ENCODE peak calls at places on chromosomes 4 and X, in seven cellular contexts. O is HepG2, V is HCT116, C is K562, W is GM12878, B is SK-N-SH, P is H1. I is an unnamed sample.

GRCh38 chr4:142846729-142847606 is 867 bp upstream of the INPP4B start:
- DNase-seq in O (peak), V (peak), C (no peak), W (no peak), B (peak), P (no peak), I (peak)

GRCh38 chr4:94581766-94582165 is 130.0 kb downstream of the PDLIM5 start:
- DNase-seq in O (no peak), V (no peak), C (no peak), W (no peak), B (no peak), P (no peak), I (no peak)

GRCh38 chrX:33252306-33252825 is 41.0 kb upstream of the DMD start:
- DNase-seq in O (no peak), V (no peak), C (no peak), W (no peak), B (no peak), P (peak), I (no peak)

GRCh38 chrX:115337735-115338134 is 48.2 kb downstream of the LUZP4 start:
- DNase-seq in O (no peak), V (no peak), C (no peak), W (no peak), B (no peak), P (no peak), I (no peak)

GRCh38 chr4:92501456-92501855 is 197.7 kb downstream of the GRID2 start:
- DNase-seq in O (no peak), V (no peak), C (no peak), W (no peak), B (no peak), P (no peak), I (no peak)

GRCh38 chrX:312621-313331 is 5.8 kb downstream of the GTPBP6 start:
- DNase-seq in O (no peak), V (no peak), C (no peak), W (no peak), B (no peak), P (no peak), I (no peak)

GRCh38 chr4:152352645-152353116 is 183.2 kb downstream of the FBXW7 start:
- DNase-seq in O (peak), V (peak), C (peak), W (peak), B (peak), P (peak), I (peak)

GRCh38 chr4:154467886-154468285 is 23.7 kb downstream of the DCHS2 start:
- DNase-seq in O (no peak), V (no peak), C (no peak), W (no peak), B (no peak), P (no peak), I (no peak)

GRCh38 chr4:149791836-149792235 is 23.8 kb downstream of the IQCM start:
- DNase-seq in O (no peak), V (no peak), C (no peak), W (no peak), B (no peak), P (no peak), I (no peak)

DNA sequence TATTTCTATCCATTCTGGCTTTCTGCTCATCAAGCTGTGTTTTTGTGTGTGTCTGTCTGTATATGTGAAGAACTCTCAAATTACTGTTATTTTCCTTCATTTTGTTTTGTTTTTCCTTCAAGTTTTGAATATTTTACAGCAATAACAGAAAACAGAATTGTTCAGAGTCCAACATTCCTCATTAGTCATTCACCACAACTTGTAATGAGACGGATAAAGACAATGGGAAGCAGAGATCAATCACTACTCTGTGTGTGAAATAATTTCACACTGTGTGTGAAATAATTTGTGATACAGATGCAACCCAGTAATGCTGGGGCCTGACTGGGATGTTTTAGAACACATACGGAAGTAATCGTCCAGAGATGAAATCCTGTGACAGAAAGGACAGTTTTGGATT is 55.2 kb downstream of the HPGD start:
- DNase-seq in O (no peak), V (no peak), C (no peak), W (no peak), B (no peak), P (no peak), I (no peak)
- TF ChIP-seq JUND in O (no peak), V (no peak), C (no peak), W (no peak), B (no peak), P (no peak), I (no peak)

DNA sequence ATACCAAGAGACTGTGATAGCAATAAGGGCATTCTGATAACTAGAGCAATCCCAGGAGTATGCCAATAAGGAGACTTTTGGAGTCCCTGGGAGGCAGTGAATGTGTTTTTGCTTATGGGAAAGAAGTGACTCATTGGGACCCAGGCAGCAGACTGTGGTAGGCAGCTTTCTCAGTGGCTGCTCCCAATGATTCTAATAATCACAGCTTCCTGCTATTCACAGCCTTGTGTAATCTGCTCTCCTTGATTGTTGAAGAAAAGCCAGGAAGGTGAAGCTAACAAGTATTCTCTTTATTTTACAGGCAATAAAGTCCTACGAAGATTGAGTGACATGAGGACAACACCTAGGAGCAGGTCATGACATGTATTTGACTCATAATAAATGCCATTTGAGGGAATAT is 70.3 kb upstream of the DDX60 start:
- DNase-seq in O (no peak), V (no peak), C (no peak), W (no peak), B (no peak), P (no peak), I (no peak)
- TF ChIP-seq JUND in O (no peak), V (no peak), C (no peak), W (no peak), B (no peak), P (no peak), I (no peak)

GRCh38 chr4:76830612-76831474 is 67.1 kb downstream of the SOWAHB start:
- DNase-seq in O (peak), V (peak), C (no peak), W (no peak), B (no peak), P (no peak), I (no peak)
- TF ChIP-seq JUND in O (no peak), V (peak), C (no peak), W (no peak), B (no peak), P (no peak), I (no peak)

GRCh38 chr4:86896596-86896995 is 4.4 kb upstream of the C4orf36 start:
- DNase-seq in O (no peak), V (no peak), C (no peak), W (no peak), B (peak), P (no peak), I (no peak)
- TF ChIP-seq JUND in O (no peak), V (no peak), C (no peak), W (no peak), B (peak), P (no peak), I (no peak)

GRCh38 chr4:56821394-56822263 is at the start of gene SPINK2:
- DNase-seq in O (no peak), V (peak), C (peak), W (no peak), B (peak), P (peak), I (peak)
- TF ChIP-seq JUND in O (no peak), V (no peak), C (no peak), W (no peak), B (no peak), P (no peak), I (no peak)

DNA sequence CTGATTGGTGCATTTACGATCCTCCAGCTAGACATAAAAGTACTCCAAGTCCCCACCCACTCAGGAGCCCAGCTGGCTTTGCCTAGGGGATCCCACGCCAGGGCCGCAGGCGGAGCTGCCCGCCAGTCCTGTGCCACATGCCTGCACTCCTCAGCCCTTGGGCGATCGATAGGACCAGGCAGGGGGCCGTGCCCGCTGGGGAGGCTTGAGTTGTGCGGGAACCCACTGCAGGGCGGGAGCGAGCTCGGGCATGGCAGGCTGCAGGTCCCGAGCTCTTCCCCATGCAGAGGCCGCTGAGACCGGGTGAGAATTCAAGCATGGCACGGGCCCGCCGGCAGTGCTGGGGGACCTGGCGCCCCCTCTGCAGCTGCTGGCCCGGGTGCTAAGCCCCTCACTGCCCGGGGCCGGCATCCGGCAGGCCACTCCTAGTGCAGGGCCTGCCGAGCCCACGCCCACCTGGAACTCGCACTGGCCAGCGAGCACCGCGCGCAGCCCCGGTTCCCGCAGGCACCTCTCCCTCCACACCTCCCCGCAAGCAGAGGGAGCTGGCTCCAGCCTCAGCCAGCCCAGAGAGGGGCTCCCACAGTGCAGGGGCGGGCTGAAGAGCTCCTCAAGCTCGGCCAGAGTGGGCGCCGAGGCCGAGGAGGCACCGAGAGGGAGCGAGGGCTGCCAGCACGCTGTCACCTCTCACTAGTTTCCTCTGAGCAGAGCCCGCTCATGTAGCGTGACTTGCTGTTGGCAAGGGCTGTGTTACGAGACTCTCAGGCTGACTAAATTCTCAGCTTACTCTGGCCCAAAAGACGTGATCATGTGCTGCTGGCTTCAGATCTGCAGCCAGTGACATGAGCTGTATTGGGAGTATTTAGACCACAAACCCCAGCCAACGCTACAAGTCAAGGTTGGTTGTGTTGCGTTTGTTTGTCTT is 87.5 kb downstream of the TRAPPC11 start:
- DNase-seq in O (no peak), V (no peak), C (no peak), W (peak), B (no peak), P (no peak), I (no peak)
- TF ChIP-seq JUND in O (no peak), V (no peak), C (no peak), W (no peak), B (no peak), P (no peak), I (no peak)

DNA sequence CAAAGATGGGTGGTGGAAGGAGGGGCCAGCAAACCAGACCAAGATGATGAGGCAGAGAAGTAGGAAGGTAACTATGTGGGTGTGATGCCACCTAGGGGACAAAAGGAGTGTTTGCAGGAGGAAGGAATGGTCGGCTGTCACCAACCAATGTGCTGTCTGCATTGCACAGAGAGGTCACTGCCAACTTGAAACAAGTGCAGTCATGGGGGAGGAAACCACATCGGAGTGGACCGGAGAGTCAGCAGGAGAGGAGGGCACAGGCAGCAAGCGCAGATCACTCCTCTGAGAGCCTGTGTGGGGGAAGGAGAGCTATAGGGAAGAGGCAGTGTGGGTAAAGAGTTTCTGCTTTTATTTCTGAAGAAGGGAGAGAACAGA is 38.5 kb upstream of the FGFBP2 start:
- DNase-seq in O (peak), V (peak), C (peak), W (peak), B (peak), P (peak), I (peak)
- TF ChIP-seq JUND in O (no peak), V (no peak), C (no peak), W (no peak), B (no peak), P (no peak), I (no peak)

DNA sequence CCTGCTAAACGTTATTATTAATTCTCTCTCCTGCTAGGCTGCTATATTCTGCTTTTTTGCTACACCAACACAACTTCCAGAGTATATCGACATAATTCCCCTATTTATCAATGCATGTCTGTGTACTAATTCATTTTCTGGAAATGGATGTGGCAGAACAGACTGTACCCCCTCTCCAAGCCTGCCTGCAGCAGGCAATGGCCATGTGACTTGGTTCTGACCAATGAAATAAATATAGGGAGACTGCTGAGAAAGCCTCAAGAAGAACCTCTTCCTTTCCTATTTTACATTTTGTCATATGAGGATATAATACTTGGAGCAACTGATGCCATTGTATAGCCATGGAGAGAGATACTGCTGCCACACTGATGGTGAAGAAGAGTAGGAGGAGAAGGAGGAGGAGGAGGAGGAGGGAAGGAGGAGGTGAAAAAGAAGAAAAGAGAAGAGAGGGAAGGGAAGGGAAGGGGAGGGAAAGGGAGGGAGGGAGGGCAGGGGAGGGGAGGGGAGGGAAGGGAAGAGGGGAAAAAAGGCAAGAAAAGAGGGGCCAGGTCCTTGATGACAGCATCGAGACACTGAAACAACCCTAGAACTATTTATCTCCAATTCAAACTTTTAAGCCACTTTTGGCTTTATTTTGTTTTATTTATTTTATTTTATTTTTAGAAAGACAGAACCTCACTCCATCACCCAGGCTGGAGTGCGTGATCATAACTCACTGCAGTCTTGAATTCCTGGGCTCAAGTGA is 57.0 kb upstream of the SPP1 start:
- DNase-seq in O (no peak), V (no peak), C (no peak), W (no peak), B (no peak), P (no peak), I (no peak)
- TF ChIP-seq JUND in O (no peak), V (no peak), C (no peak), W (no peak), B (no peak), P (no peak), I (no peak)

I was measured in T47D.